ENCODE peak calls at places on chromosomes 13 and 19, in five cellular contexts. T is H54, K is anterior cingulate cortex, W is left lung, D is memory B cell. U is an unnamed sample.

GRCh38 chr13:65926750-65927171 is 1303.4 kb downstream of the PCDH9 start:
- DNase-seq in T (no peak), K (no peak), W (peak; percentile 32), D (no peak), U (peak; percentile 26)

GRCh38 chr19:2039082-2039958 is 11.7 kb downstream of the MKNK2 start:
- DNase-seq in T (no peak), K (no peak), W (no peak), D (no peak), U (no peak)

GRCh38 chr13:20126460-20127262 is 34.2 kb downstream of the GJA3 start:
- DNase-seq in T (no peak), K (no peak), W (no peak), D (no peak), U (no peak)

GRCh38 chr13:77359171-77359570 is 32.3 kb upstream of the MYCBP2 start:
- DNase-seq in T (no peak), K (no peak), W (no peak), D (no peak), U (no peak)

GRCh38 chr19:39796000-39796498 is 17.4 kb downstream of the LEUTX start:
- DNase-seq in T (no peak), K (no peak), W (no peak), D (no peak), U (no peak)

GRCh38 chr19:40714519-40715299 is 2.0 kb downstream of the COQ8B start:
- DNase-seq in T (peak; percentile 96), K (peak; percentile 95), W (peak; percentile 94), D (peak; percentile 91), U (peak; percentile 96)

GRCh38 chr19:34664168-34664567 is 12.8 kb downstream of the SCGB2B2 start:
- DNase-seq in T (no peak), K (no peak), W (no peak), D (no peak), U (no peak)

GRCh38 chr13:37446503-37446902 is 152.1 kb downstream of the POSTN start:
- DNase-seq in T (peak; percentile 10), K (no peak), W (peak; percentile 36), D (no peak), U (no peak)

GRCh38 chr19:57850553-57851017 is 926 bp downstream of the ZNF587 start:
- DNase-seq in T (no peak), K (no peak), W (no peak), D (no peak), U (no peak)

GRCh38 chr19:1119475-1120217 is 15.9 kb downstream of the GPX4 start:
- DNase-seq in T (no peak), K (no peak), W (no peak), D (no peak), U (no peak)

GRCh38 chr13:33263484-33263883 is 22.1 kb downstream of the STARD13 start:
- DNase-seq in T (no peak), K (no peak), W (no peak), D (no peak), U (peak; percentile 62)

GRCh38 chr19:15836345-15836594 is 20.8 kb upstream of the OR10H1 start:
- DNase-seq in T (peak; percentile 21), K (no peak), W (no peak), D (no peak), U (peak; percentile 24)

GRCh38 chr13:102580552-102581169 is 16.1 kb upstream of the TPP2 start:
- DNase-seq in T (no peak), K (no peak), W (no peak), D (peak; percentile 49), U (peak; percentile 87)

GRCh38 chr13:30172593-30173300 is 134.6 kb downstream of the KATNAL1 start:
- DNase-seq in T (no peak), K (no peak), W (no peak), D (no peak), U (no peak)

GRCh38 chr13:51783432-51784094 is 20.4 kb downstream of the DHRS12 start:
- DNase-seq in T (no peak), K (no peak), W (no peak), D (no peak), U (no peak)

GRCh38 chr13:108987488-108987887 is 358.1 kb downstream of the MYO16 start:
- DNase-seq in T (no peak), K (no peak), W (no peak), D (no peak), U (no peak)

GRCh38 chr19:41431426-41432386 is 4.5 kb upstream of the B3GNT8 start:
- DNase-seq in T (no peak), K (no peak), W (no peak), D (no peak), U (no peak)

GRCh38 chr13:98890186-98890585 is 87.7 kb downstream of the DOCK9 start:
- DNase-seq in T (peak; percentile 66), K (peak; percentile 31), W (no peak), D (no peak), U (peak; percentile 88)

GRCh38 chr19:18672606-18673337 is 10.7 kb upstream of the CRTC1 start:
- DNase-seq in T (no peak), K (peak; percentile 72), W (no peak), D (no peak), U (peak; percentile 25)